ENCODE peak calls at places on chromosomes 12 and 14, in six cellular contexts. One of them, this sample, is unnamed.
A peak's percentile ranks its signal among the peaks of the same experiment; 100 is the strongest.

GRCh38 chr14:34111933-34112332 is 161.1 kb upstream of the EGLN3 start:
- DNase-seq in pons: no peak
- DNase-seq in brain microvascular endothelial cell: no peak
- DNase-seq in activated gamma-delta T cell: no peak
- DNase-seq in aorta: no peak
- DNase-seq in gastrocnemius medialis: no peak
- DNase-seq in this sample: no peak

GRCh38 chr12:678747-679712 is 15.8 kb upstream of the NINJ2 start:
- DNase-seq in pons: no peak
- DNase-seq in brain microvascular endothelial cell: no peak
- DNase-seq in activated gamma-delta T cell: no peak
- DNase-seq in aorta: no peak
- DNase-seq in gastrocnemius medialis: no peak
- DNase-seq in this sample: no peak

GRCh38 chr12:123395236-123395635 is 11.3 kb downstream of the KMT5A start:
- DNase-seq in pons: no peak
- DNase-seq in brain microvascular endothelial cell: no peak
- DNase-seq in activated gamma-delta T cell: no peak
- DNase-seq in aorta: no peak
- DNase-seq in gastrocnemius medialis: no peak
- DNase-seq in this sample: no peak

GRCh38 chr14:21057803-21058675 is at the start of gene RNASE8:
- DNase-seq in pons: no peak
- DNase-seq in brain microvascular endothelial cell: no peak
- DNase-seq in activated gamma-delta T cell: no peak
- DNase-seq in aorta: no peak
- DNase-seq in gastrocnemius medialis: no peak
- DNase-seq in this sample: no peak

GRCh38 chr12:132218915-132219314 is 74.7 kb downstream of the NOC4L start:
- DNase-seq in pons: no peak
- DNase-seq in brain microvascular endothelial cell: no peak
- DNase-seq in activated gamma-delta T cell: no peak
- DNase-seq in aorta: peak; percentile 56
- DNase-seq in gastrocnemius medialis: no peak
- DNase-seq in this sample: peak; percentile 67

GRCh38 chr12:44885902-44886301 is 9.8 kb upstream of the NELL2 start:
- DNase-seq in pons: no peak
- DNase-seq in brain microvascular endothelial cell: no peak
- DNase-seq in activated gamma-delta T cell: no peak
- DNase-seq in aorta: no peak
- DNase-seq in gastrocnemius medialis: no peak
- DNase-seq in this sample: no peak

GRCh38 chr14:88866305-88866704 is 41.9 kb downstream of the TTC8 start:
- DNase-seq in pons: no peak
- DNase-seq in brain microvascular endothelial cell: peak; percentile 27
- DNase-seq in activated gamma-delta T cell: no peak
- DNase-seq in aorta: no peak
- DNase-seq in gastrocnemius medialis: no peak
- DNase-seq in this sample: no peak

GRCh38 chr12:75390899-75391538 is at the start of gene GLIPR1L2:
- DNase-seq in pons: peak; percentile 100
- DNase-seq in brain microvascular endothelial cell: peak; percentile 97
- DNase-seq in activated gamma-delta T cell: peak; percentile 73
- DNase-seq in aorta: peak; percentile 98
- DNase-seq in gastrocnemius medialis: peak; percentile 90
- DNase-seq in this sample: peak; percentile 88

GRCh38 chr14:103994535-103995184 is 52.3 kb upstream of the RD3L start:
- DNase-seq in pons: no peak
- DNase-seq in brain microvascular endothelial cell: no peak
- DNase-seq in activated gamma-delta T cell: no peak
- DNase-seq in aorta: no peak
- DNase-seq in gastrocnemius medialis: no peak
- DNase-seq in this sample: no peak

GRCh38 chr14:69625299-69626131 is 14.1 kb downstream of the SUSD6 start:
- DNase-seq in pons: peak; percentile 78
- DNase-seq in brain microvascular endothelial cell: peak; percentile 64
- DNase-seq in activated gamma-delta T cell: peak; percentile 12
- DNase-seq in aorta: peak; percentile 80
- DNase-seq in gastrocnemius medialis: peak; percentile 25
- DNase-seq in this sample: peak; percentile 63